ENCODE peak calls at places on chromosome 16, in six cellular contexts. K is osteoblast, T is fibroblast of lung, M is OCI-LY7, J is cardiac muscle cell, Y is WERI-Rb-1. F is an unnamed sample.

GRCh38 chr16:27402964-27403600 is 1.1 kb downstream of the IL21R start:
- DNase-seq in Y (no peak), T (no peak), K (no peak), M (peak), J (no peak), F (no peak)

GRCh38 chr16:11414815-11415775 is 69.8 kb downstream of the RMI2 start:
- DNase-seq in M (no peak), Y (peak), T (no peak), J (no peak), K (peak), F (no peak)

GRCh38 chr16:73126453-73126853 is 78.5 kb upstream of the ZFHX3 start:
- DNase-seq in Y (no peak), T (peak), J (peak), K (no peak), M (no peak), F (peak)

GRCh38 chr16:48381201-48381600 is 4.0 kb downstream of the SIAH1 start:
- DNase-seq in Y (no peak), J (peak), T (peak), K (peak), M (no peak), F (no peak)

GRCh38 chr16:20938426-20938825 is 37.9 kb downstream of the LYRM1 start:
- DNase-seq in Y (no peak), J (peak), K (peak), T (peak), M (no peak), F (no peak)

GRCh38 chr16:21265104-21265825 is 12.8 kb downstream of the CRYM start:
- DNase-seq in M (no peak), K (no peak), Y (no peak), J (no peak), T (no peak), F (no peak)

GRCh38 chr16:64452446-64452845 is 669.4 kb downstream of the CDH11 start:
- DNase-seq in T (no peak), M (no peak), K (no peak), J (no peak), Y (no peak), F (no peak)

GRCh38 chr16:15055141-15056053 is 477 bp downstream of the NTAN1 start:
- DNase-seq in J (no peak), T (peak), K (peak), M (peak), Y (peak), F (peak)

GRCh38 chr16:50372611-50373344 is 4.0 kb upstream of the BRD7 start:
- DNase-seq in T (peak), J (no peak), M (no peak), K (peak), Y (no peak), F (peak)

GRCh38 chr16:17802566-17802965 is 331.8 kb upstream of the XYLT1 start:
- DNase-seq in J (no peak), Y (no peak), T (peak), M (no peak), K (no peak), F (no peak)

GRCh38 chr16:71726491-71727319 is 2.2 kb upstream of the PHLPP2 start:
- DNase-seq in T (no peak), K (no peak), Y (no peak), M (peak), J (no peak), F (no peak)

GRCh38 chr16:11201498-11202259 is 54.3 kb downstream of the SOCS1 start:
- DNase-seq in K (peak), M (no peak), Y (no peak), J (peak), T (peak), F (no peak)

GRCh38 chr16:88672776-88673175 is 9.9 kb upstream of the MVD start:
- DNase-seq in J (no peak), M (no peak), T (no peak), Y (peak), K (peak), F (no peak)

GRCh38 chr16:69706256-69706974 is 19.9 kb downstream of the NQO1 start:
- DNase-seq in K (peak), M (no peak), J (peak), Y (no peak), T (peak), F (no peak)

GRCh38 chr16:49811630-49812334 is 44.1 kb downstream of the ZNF423 start:
- DNase-seq in Y (peak), K (peak), J (peak), T (no peak), M (no peak), F (no peak)

GRCh38 chr16:11400076-11400475 is 54.8 kb downstream of the RMI2 start:
- DNase-seq in K (peak), T (no peak), M (no peak), Y (peak), J (no peak), F (no peak)

GRCh38 chr16:31033709-31034492 is 543 bp downstream of the STX4 start:
- DNase-seq in M (peak), T (peak), K (peak), J (peak), Y (peak), F (peak)

GRCh38 chr16:50547340-50547865 is 793 bp upstream of the NKD1 start:
- DNase-seq in T (no peak), K (peak), M (peak), J (peak), Y (peak), F (peak)

GRCh38 chr16:85557083-85557975 is 55.8 kb upstream of the GSE1 start:
- DNase-seq in Y (no peak), T (no peak), M (peak), J (no peak), K (peak), F (peak)

GRCh38 chr16:56964243-56965148 is 2.7 kb downstream of the CETP start:
- DNase-seq in Y (peak), T (peak), J (peak), K (no peak), M (peak), F (peak)

GRCh38 chr16:15777533-15778203 is 79.2 kb downstream of the MYH11 start:
- DNase-seq in T (peak), K (no peak), Y (peak), M (peak), J (peak), F (no peak)

GRCh38 chr16:26976913-26977312 is 89.8 kb upstream of the C16orf82 start:
- DNase-seq in T (no peak), J (no peak), M (no peak), K (no peak), Y (no peak), F (no peak)

DNA sequence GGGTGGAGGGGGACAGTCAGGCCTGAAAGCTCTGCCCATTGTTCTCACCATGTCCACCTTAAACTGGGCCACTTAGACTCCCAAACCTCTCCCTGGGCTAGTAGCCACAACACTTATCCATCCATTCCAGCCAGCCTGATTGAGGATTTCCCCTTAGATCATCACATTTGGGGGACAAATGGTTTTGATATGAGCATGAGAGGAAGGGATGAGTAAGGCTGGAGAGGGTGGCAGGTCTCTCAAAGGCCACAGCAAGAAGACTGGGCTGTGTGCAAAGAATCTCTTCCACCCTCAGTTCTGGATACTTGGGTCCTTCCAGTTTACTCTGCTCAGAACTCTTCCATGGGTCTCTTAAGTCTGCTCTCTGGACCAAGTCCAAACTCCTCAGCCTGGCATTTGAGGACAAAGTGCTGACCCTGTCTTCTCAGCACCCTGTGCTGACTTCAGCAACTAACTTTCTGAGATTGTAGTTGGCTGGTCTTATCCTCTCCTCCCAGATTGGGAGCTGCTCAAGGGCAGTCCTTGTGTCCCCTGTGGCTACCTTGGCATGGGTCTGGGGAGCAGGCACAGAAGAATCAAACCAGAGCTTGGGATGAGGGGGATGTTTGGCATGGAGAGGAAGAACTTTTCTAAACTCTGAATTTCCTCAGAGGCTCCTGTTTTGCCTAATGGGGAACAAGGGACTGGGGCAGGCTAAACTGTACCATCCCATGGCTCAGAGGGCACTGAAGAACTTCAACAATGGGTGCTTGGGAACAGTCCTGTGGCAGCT is 3.2 kb upstream of the NFATC3 start:
- DNase-seq in M (no peak), Y (no peak), T (no peak), J (no peak), K (peak), F (no peak)
- H3K27ac ChIP-seq in M (no peak), Y (no peak), T (no peak), J (no peak), K (no peak), F (no peak)

GRCh38 chr16:1917056-1917664 is 1.1 kb downstream of the HS3ST6 start:
- DNase-seq in Y (no peak), J (no peak), T (no peak), K (peak), M (no peak), F (no peak)
- H3K4me3 ChIP-seq in Y (no peak), J (no peak), T (no peak), K (no peak), M (no peak), F (no peak)

GRCh38 chr16:53209489-53209888 is 154.7 kb downstream of the CHD9 start:
- DNase-seq in K (no peak), T (no peak), Y (no peak), M (peak), J (no peak), F (no peak)

GRCh38 chr16:53211253-53211652 is 156.5 kb downstream of the CHD9 start:
- DNase-seq in J (no peak), T (no peak), Y (no peak), K (no peak), M (no peak), F (no peak)

GRCh38 chr16:53213542-53213941 is 158.8 kb downstream of the CHD9 start:
- DNase-seq in J (no peak), M (no peak), T (no peak), Y (no peak), K (no peak), F (no peak)

GRCh38 chr16:53212899-53213235 is 158.1 kb downstream of the CHD9 start:
- DNase-seq in J (no peak), T (no peak), K (no peak), Y (no peak), M (no peak), F (no peak)

GRCh38 chr16:53207810-53208752 is 153.3 kb downstream of the CHD9 start:
- DNase-seq in K (peak), Y (peak), J (peak), T (peak), M (peak), F (peak)
- TF ChIP-seq CTCF in K (peak), Y (peak), J (peak), T (peak), M (peak), F (peak)

DNA sequence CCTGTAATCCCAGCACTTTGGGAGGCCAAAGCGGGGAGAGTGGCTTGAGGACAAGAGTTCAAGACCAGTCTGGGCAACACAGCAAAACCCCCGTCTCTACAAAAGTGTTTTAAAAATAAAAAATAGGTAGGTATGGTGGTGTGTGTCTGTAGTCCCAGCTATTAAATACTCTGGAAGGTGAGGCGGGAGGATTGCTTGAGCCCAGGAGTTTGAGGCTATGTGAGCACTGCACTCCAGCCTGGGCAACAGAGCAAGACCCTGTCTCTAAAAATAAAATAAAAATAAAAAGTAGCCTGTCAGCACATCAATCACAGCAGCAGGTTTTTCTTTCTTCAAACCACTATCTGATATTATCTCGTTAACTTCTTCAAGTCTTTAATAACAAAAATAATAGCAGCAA is 1.6 kb downstream of the USP31 start:
- DNase-seq in M (no peak), T (no peak), K (no peak), J (no peak), Y (no peak), F (no peak)
- H3K27ac ChIP-seq in M (no peak), T (no peak), K (no peak), J (no peak), Y (no peak), F (no peak)

GRCh38 chr16:1172651-1173050 is 19.7 kb downstream of the CACNA1H start:
- DNase-seq in K (no peak), T (no peak), Y (no peak), J (no peak), M (no peak), F (no peak)

GRCh38 chr16:1170076-1170418 is 17.1 kb downstream of the CACNA1H start:
- DNase-seq in Y (no peak), M (no peak), J (no peak), T (no peak), K (no peak), F (no peak)

GRCh38 chr16:1171854-1172428 is 19.0 kb downstream of the CACNA1H start:
- DNase-seq in M (no peak), J (no peak), T (no peak), K (no peak), Y (no peak), F (no peak)

GRCh38 chr16:1169285-1170075 is 16.6 kb downstream of the CACNA1H start:
- DNase-seq in T (no peak), J (no peak), M (no peak), K (peak), Y (peak), F (peak)

DNA sequence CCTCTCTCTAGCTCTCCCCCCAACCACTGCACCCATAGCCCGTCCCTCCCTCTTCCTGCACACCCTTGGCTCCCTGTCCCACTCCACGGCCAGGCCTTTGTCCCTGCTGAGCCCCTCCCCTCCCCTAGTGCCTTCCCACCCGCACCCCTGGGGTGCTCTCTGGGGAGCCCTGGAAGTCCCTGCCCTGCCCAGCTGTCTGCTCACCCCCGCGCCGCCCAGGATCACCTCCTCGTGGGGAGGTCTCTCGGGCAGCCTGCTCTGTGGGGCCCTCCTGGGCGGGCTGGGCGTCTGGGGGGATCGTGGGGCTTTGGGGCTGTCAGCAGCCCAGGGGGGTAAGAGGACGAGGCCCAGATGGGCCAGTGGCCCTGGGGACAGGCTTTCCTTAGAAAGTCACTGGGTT is 18.1 kb downstream of the CACNA1H start:
- DNase-seq in T (no peak), J (no peak), M (no peak), K (no peak), Y (no peak), F (no peak)
- H3K4me3 ChIP-seq in T (no peak), J (no peak), M (no peak), K (no peak), Y (no peak), F (no peak)